ENCODE peak calls at places on chromosomes 12 and 14, in seven cellular contexts. V, B, Q, F, G, P and X are unnamed samples.

GRCh38 chr12:68236421-68237059 is 10.9 kb upstream of the IL26 start:
- DNase-seq in V (no peak), B (no peak), Q (no peak), F (no peak), G (no peak), P (peak; percentile 34), X (no peak)

GRCh38 chr12:125194999-125195398 is 129.8 kb downstream of the AACS start:
- DNase-seq in V (no peak), B (no peak), Q (no peak), F (no peak), G (peak; percentile 45), P (no peak), X (no peak)

GRCh38 chr14:57736391-57736790 is 129.5 kb downstream of the SLC35F4 start:
- DNase-seq in V (no peak), B (no peak), Q (no peak), F (no peak), G (no peak), P (no peak), X (no peak)

GRCh38 chr14:105473677-105474477 is 744 bp upstream of the CRIP2 start:
- DNase-seq in V (peak; percentile 72), B (peak; percentile 78), Q (peak; percentile 95), F (no peak), G (peak; percentile 98), P (peak; percentile 76), X (peak; percentile 92)

GRCh38 chr14:23242076-23242475 is 4.3 kb downstream of the RNF212B start:
- DNase-seq in V (no peak), B (no peak), Q (no peak), F (no peak), G (no peak), P (no peak), X (no peak)

GRCh38 chr12:111747333-111747732 is 19.4 kb upstream of the ALDH2 start:
- DNase-seq in V (no peak), B (no peak), Q (no peak), F (no peak), G (no peak), P (no peak), X (no peak)

GRCh38 chr14:74362361-74362915 is 14.2 kb downstream of the VRTN start:
- DNase-seq in V (peak; percentile 77), B (peak; percentile 68), Q (peak; percentile 70), F (peak; percentile 12), G (peak; percentile 88), P (peak; percentile 65), X (peak; percentile 56)

GRCh38 chr12:12979731-12980259 is 20.3 kb downstream of the HEBP1 start:
- DNase-seq in V (no peak), B (peak; percentile 98), Q (no peak), F (peak; percentile 98), G (no peak), P (no peak), X (no peak)

GRCh38 chr14:104881369-104881979 is 16.4 kb downstream of the CEP170B start:
- DNase-seq in V (no peak), B (no peak), Q (no peak), F (no peak), G (peak; percentile 87), P (no peak), X (no peak)

GRCh38 chr14:63897706-63898105 is 44.9 kb downstream of the SYNE2 start:
- DNase-seq in V (no peak), B (peak; percentile 70), Q (no peak), F (peak; percentile 61), G (peak; percentile 20), P (no peak), X (no peak)

GRCh38 chr12:62643470-62643869 is 176.8 kb downstream of the MON2 start:
- DNase-seq in V (no peak), B (peak; percentile 10), Q (no peak), F (peak; percentile 38), G (no peak), P (no peak), X (no peak)

GRCh38 chr12:62637679-62638078 is 171.1 kb downstream of the MON2 start:
- DNase-seq in V (no peak), B (no peak), Q (no peak), F (no peak), G (no peak), P (no peak), X (no peak)

GRCh38 chr12:62635630-62636029 is 169.0 kb downstream of the MON2 start:
- DNase-seq in V (no peak), B (no peak), Q (no peak), F (no peak), G (no peak), P (no peak), X (no peak)

GRCh38 chr12:62642509-62642908 is 175.9 kb downstream of the MON2 start:
- DNase-seq in V (no peak), B (no peak), Q (no peak), F (no peak), G (no peak), P (no peak), X (no peak)

GRCh38 chr12:62640910-62641448 is 174.4 kb downstream of the MON2 start:
- DNase-seq in V (no peak), B (peak; percentile 68), Q (no peak), F (no peak), G (no peak), P (no peak), X (no peak)
- TF ChIP-seq CTCF in V (no peak), B (no peak), Q (no peak), F (no peak), G (no peak), P (no peak), X (no peak)

GRCh38 chr12:105504286-105504685 is 173.8 kb downstream of the C12orf75 start:
- DNase-seq in V (no peak), B (no peak), Q (no peak), F (no peak), G (no peak), P (no peak), X (no peak)
- TF ChIP-seq CTCF in V (no peak), B (no peak), Q (no peak), F (no peak), G (no peak), P (no peak), X (no peak)

GRCh38 chr12:11513288-11513687 is 117.9 kb upstream of the PRB2 start:
- DNase-seq in V (no peak), B (no peak), Q (no peak), F (no peak), G (no peak), P (no peak), X (no peak)
- TF ChIP-seq CTCF in V (no peak), B (no peak), Q (no peak), F (no peak), G (peak; percentile 15), P (no peak), X (no peak)

DNA sequence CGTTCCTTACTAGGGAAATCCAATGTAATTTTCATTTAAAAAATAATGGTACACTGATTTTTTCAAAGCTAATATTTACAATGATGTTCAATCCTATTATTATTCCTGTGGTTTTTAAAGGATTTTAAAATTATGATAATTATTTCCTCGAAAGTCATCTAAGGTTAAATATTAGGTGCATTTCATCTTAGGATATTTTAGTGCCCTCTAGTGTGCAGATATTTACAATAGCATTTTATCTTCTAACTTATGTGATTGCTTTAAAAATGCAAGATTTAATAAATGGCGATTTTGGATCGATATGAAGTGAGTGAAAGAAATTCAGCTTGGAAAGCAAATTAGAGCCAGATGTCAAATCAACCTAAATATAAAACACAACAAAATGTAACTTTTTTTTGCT is 293.5 kb downstream of the SLC6A15 start:
- DNase-seq in V (no peak), B (no peak), Q (no peak), F (no peak), G (no peak), P (no peak), X (no peak)
- TF ChIP-seq CTCF in V (no peak), B (peak; percentile 27), Q (peak; percentile 28), F (no peak), G (peak; percentile 11), P (no peak), X (peak; percentile 27)

GRCh38 chr14:52527052-52527451 is 25.3 kb downstream of the TXNDC16 start:
- DNase-seq in V (no peak), B (no peak), Q (no peak), F (no peak), G (no peak), P (no peak), X (no peak)
- TF ChIP-seq CTCF in V (no peak), B (no peak), Q (no peak), F (no peak), G (no peak), P (no peak), X (no peak)

GRCh38 chr14:78790262-78790661 is 620.1 kb downstream of the NRXN3 start:
- DNase-seq in V (no peak), B (no peak), Q (no peak), F (no peak), G (peak; percentile 14), P (no peak), X (no peak)
- TF ChIP-seq CTCF in V (no peak), B (no peak), Q (peak; percentile 45), F (no peak), G (no peak), P (no peak), X (no peak)

DNA sequence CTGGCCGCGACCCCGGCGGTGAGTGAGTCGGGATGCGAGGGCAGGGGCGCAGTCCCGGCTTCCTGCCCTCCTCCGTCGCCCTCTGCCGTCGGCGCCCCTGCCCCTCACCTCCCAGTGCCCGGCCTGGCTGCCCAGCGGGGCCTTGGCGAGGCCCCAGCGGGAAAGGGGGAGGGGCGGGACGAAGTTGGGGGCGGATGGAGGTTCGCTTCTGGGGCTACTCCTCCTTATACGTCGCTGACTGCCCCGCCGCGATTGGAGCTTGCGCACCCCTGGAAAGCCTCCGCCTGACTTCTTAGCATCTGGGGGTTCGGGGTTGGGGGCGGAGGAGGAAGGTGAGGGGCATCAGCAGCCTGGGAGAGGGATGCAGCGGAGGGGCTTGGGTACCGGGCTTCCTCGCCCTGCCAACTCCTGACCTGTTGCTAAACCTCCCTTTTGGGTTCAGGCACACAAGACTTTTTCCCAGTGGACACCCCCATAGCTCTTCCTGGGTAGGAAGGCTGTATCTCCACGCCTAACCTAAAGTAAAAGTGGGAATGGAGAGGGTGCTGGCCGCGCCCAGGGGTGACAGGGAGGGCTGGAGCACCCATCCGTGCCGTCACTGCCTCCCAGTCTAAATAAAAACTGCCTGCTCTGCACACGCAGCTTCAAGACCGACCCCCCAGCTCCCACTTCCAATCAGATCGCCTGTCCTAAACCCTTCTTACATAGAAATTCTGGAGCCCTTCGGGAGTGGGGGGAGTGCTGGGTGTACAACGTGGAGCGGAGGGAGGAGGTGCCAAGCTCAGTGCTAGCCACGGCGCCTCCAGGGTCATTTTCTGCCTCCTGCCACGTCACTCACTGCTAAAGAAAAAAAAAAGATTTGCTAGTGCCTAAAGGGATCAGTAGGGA is 585 bp downstream of the TMEM263 start:
- DNase-seq in V (no peak), B (peak; percentile 90), Q (peak; percentile 30), F (peak; percentile 70), G (peak; percentile 86), P (peak; percentile 56), X (peak; percentile 20)
- TF ChIP-seq CTCF in V (peak; percentile 13), B (peak; percentile 18), Q (no peak), F (peak; percentile 7), G (peak; percentile 11), P (no peak), X (no peak)

DNA sequence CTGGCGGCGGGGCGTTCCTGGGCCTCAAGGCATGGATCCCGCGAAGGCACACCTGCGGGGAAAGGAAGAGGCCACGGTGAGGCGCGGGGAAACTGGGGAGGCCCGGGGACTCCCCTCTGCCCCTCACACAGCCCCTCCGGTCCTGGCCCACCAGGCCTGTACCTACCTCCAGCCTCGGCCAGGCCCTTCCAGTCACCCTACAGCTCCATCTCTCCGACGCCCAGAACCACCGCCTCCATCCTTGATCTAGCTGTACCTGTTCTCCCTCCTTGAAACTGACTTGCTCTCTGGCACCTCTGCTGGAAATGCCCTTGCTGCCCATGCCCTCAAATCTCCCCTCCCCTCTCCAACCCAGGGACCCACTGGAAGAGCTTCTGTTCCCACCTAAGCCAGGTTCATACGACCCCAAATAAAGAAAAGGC is 1.7 kb downstream of the ANKRD9 start:
- DNase-seq in V (peak; percentile 38), B (no peak), Q (no peak), F (no peak), G (no peak), P (no peak), X (no peak)
- TF ChIP-seq CTCF in V (no peak), B (no peak), Q (peak; percentile 27), F (no peak), G (no peak), P (no peak), X (no peak)